ENCODE peak calls at places on chromosomes 11 and 22, in four cellular contexts. A is effector CD8-positive, alpha-beta T cell; I is NCI-H2029; U is HL-60. N is an unnamed sample.

GRCh38 chr11:67545280-67545679 is 22.0 kb upstream of the CABP2 start:
- DNase-seq in A (no peak), I (peak), U (no peak), N (no peak)

GRCh38 chr11:47388697-47389576 is 10.6 kb upstream of the SPI1 start:
- DNase-seq in A (no peak), I (no peak), U (peak), N (no peak)

GRCh38 chr11:94325681-94326080 is 21.3 kb downstream of the IZUMO1R start:
- DNase-seq in A (peak), I (no peak), U (no peak), N (no peak)

GRCh38 chr11:120884290-120885020 is 139.4 kb upstream of the TBCEL start:
- DNase-seq in A (no peak), I (no peak), U (no peak), N (no peak)

GRCh38 chr22:18056161-18056666 is 21.6 kb upstream of the PEX26 start:
- DNase-seq in A (no peak), I (peak), U (no peak), N (no peak)

GRCh38 chr11:59221438-59221837 is 8.7 kb upstream of the MPEG1 start:
- DNase-seq in A (no peak), I (no peak), U (no peak), N (no peak)

GRCh38 chr22:48888466-48889208 is 939.0 kb downstream of the BRD1 start:
- DNase-seq in A (no peak), I (no peak), U (no peak), N (no peak)

GRCh38 chr22:39959640-39960447 is at the start of gene TMA7B:
- DNase-seq in A (no peak), I (no peak), U (peak), N (peak)

GRCh38 chr22:40743740-40744139 is 64.5 kb downstream of the MCHR1 start:
- DNase-seq in A (no peak), I (no peak), U (no peak), N (no peak)